ENCODE peak calls at places on chromosomes 13 and 19, in ten cellular contexts. One of them, this sample, is unnamed.

GRCh38 chr13:59494560-59494970 is 669.2 kb downstream of the DIAPH3 start:
- DNase-seq in brain microvascular endothelial cell: peak; percentile 77
- DNase-seq in HT1080: no peak
- DNase-seq in stimulated activated CD4-positive, alpha-beta T cell treated with anti-CD3 and anti-CD28 coated beads, Interleukin-12 subunit alpha, Interleukin-12 subunit beta, amount 100 ng/mL, for 4 hours: no peak
- DNase-seq in skeletal muscle cell: peak; percentile 75
- DNase-seq in stimulated activated CD8-positive, alpha-beta memory T cell treated with anti-CD3 and anti-CD28 coated beads, Interleukin-7, amount 100 ng/mL, for 1 hour: no peak
- DNase-seq in NCI-H187 treated with DMSO at 0.1 percent for 48 hours: no peak
- DNase-seq in amygdala: no peak
- DNase-seq in caudate nucleus: no peak
- DNase-seq in AG04449: peak; percentile 33
- DNase-seq in this sample: peak; percentile 10

GRCh38 chr19:1854032-1854541 is 5.8 kb upstream of the REXO1 start:
- DNase-seq in brain microvascular endothelial cell: no peak
- DNase-seq in HT1080: no peak
- DNase-seq in stimulated activated CD4-positive, alpha-beta T cell treated with anti-CD3 and anti-CD28 coated beads, Interleukin-12 subunit alpha, Interleukin-12 subunit beta, amount 100 ng/mL, for 4 hours: no peak
- DNase-seq in skeletal muscle cell: no peak
- DNase-seq in stimulated activated CD8-positive, alpha-beta memory T cell treated with anti-CD3 and anti-CD28 coated beads, Interleukin-7, amount 100 ng/mL, for 1 hour: no peak
- DNase-seq in NCI-H187 treated with DMSO at 0.1 percent for 48 hours: no peak
- DNase-seq in amygdala: no peak
- DNase-seq in caudate nucleus: no peak
- DNase-seq in AG04449: no peak
- DNase-seq in this sample: no peak

GRCh38 chr13:99988469-99989375 is 7.1 kb downstream of the ZIC2 start:
- DNase-seq in brain microvascular endothelial cell: no peak
- DNase-seq in HT1080: no peak
- DNase-seq in stimulated activated CD4-positive, alpha-beta T cell treated with anti-CD3 and anti-CD28 coated beads, Interleukin-12 subunit alpha, Interleukin-12 subunit beta, amount 100 ng/mL, for 4 hours: no peak
- DNase-seq in skeletal muscle cell: no peak
- DNase-seq in stimulated activated CD8-positive, alpha-beta memory T cell treated with anti-CD3 and anti-CD28 coated beads, Interleukin-7, amount 100 ng/mL, for 1 hour: no peak
- DNase-seq in NCI-H187 treated with DMSO at 0.1 percent for 48 hours: no peak
- DNase-seq in amygdala: no peak
- DNase-seq in caudate nucleus: no peak
- DNase-seq in AG04449: no peak
- DNase-seq in this sample: no peak

GRCh38 chr13:31627097-31627496 is 112.2 kb upstream of the RXFP2 start:
- DNase-seq in brain microvascular endothelial cell: no peak
- DNase-seq in HT1080: peak; percentile 61
- DNase-seq in stimulated activated CD4-positive, alpha-beta T cell treated with anti-CD3 and anti-CD28 coated beads, Interleukin-12 subunit alpha, Interleukin-12 subunit beta, amount 100 ng/mL, for 4 hours: no peak
- DNase-seq in skeletal muscle cell: peak; percentile 34
- DNase-seq in stimulated activated CD8-positive, alpha-beta memory T cell treated with anti-CD3 and anti-CD28 coated beads, Interleukin-7, amount 100 ng/mL, for 1 hour: no peak
- DNase-seq in NCI-H187 treated with DMSO at 0.1 percent for 48 hours: no peak
- DNase-seq in amygdala: no peak
- DNase-seq in caudate nucleus: no peak
- DNase-seq in AG04449: no peak
- DNase-seq in this sample: no peak

GRCh38 chr13:79870123-79870522 is 389.2 kb downstream of the NDFIP2 start:
- DNase-seq in brain microvascular endothelial cell: no peak
- DNase-seq in HT1080: peak; percentile 43
- DNase-seq in stimulated activated CD4-positive, alpha-beta T cell treated with anti-CD3 and anti-CD28 coated beads, Interleukin-12 subunit alpha, Interleukin-12 subunit beta, amount 100 ng/mL, for 4 hours: no peak
- DNase-seq in skeletal muscle cell: no peak
- DNase-seq in stimulated activated CD8-positive, alpha-beta memory T cell treated with anti-CD3 and anti-CD28 coated beads, Interleukin-7, amount 100 ng/mL, for 1 hour: no peak
- DNase-seq in NCI-H187 treated with DMSO at 0.1 percent for 48 hours: no peak
- DNase-seq in amygdala: no peak
- DNase-seq in caudate nucleus: no peak
- DNase-seq in AG04449: no peak
- DNase-seq in this sample: no peak

GRCh38 chr13:111033172-111034133 is 81.7 kb upstream of the ARHGEF7 start:
- DNase-seq in brain microvascular endothelial cell: no peak
- DNase-seq in HT1080: no peak
- DNase-seq in stimulated activated CD4-positive, alpha-beta T cell treated with anti-CD3 and anti-CD28 coated beads, Interleukin-12 subunit alpha, Interleukin-12 subunit beta, amount 100 ng/mL, for 4 hours: no peak
- DNase-seq in skeletal muscle cell: no peak
- DNase-seq in stimulated activated CD8-positive, alpha-beta memory T cell treated with anti-CD3 and anti-CD28 coated beads, Interleukin-7, amount 100 ng/mL, for 1 hour: no peak
- DNase-seq in NCI-H187 treated with DMSO at 0.1 percent for 48 hours: no peak
- DNase-seq in amygdala: no peak
- DNase-seq in caudate nucleus: no peak
- DNase-seq in AG04449: no peak
- DNase-seq in this sample: no peak

GRCh38 chr19:1000095-1000494 is at the start of gene GRIN3B:
- DNase-seq in brain microvascular endothelial cell: peak; percentile 13
- DNase-seq in HT1080: peak; percentile 50
- DNase-seq in stimulated activated CD4-positive, alpha-beta T cell treated with anti-CD3 and anti-CD28 coated beads, Interleukin-12 subunit alpha, Interleukin-12 subunit beta, amount 100 ng/mL, for 4 hours: peak; percentile 66
- DNase-seq in skeletal muscle cell: no peak
- DNase-seq in stimulated activated CD8-positive, alpha-beta memory T cell treated with anti-CD3 and anti-CD28 coated beads, Interleukin-7, amount 100 ng/mL, for 1 hour: no peak
- DNase-seq in NCI-H187 treated with DMSO at 0.1 percent for 48 hours: no peak
- DNase-seq in amygdala: no peak
- DNase-seq in caudate nucleus: no peak
- DNase-seq in AG04449: no peak
- DNase-seq in this sample: no peak

GRCh38 chr13:29847501-29847983 is 2.9 kb downstream of the UBL3 start:
- DNase-seq in brain microvascular endothelial cell: peak; percentile 24
- DNase-seq in HT1080: peak; percentile 60
- DNase-seq in stimulated activated CD4-positive, alpha-beta T cell treated with anti-CD3 and anti-CD28 coated beads, Interleukin-12 subunit alpha, Interleukin-12 subunit beta, amount 100 ng/mL, for 4 hours: no peak
- DNase-seq in skeletal muscle cell: no peak
- DNase-seq in stimulated activated CD8-positive, alpha-beta memory T cell treated with anti-CD3 and anti-CD28 coated beads, Interleukin-7, amount 100 ng/mL, for 1 hour: no peak
- DNase-seq in NCI-H187 treated with DMSO at 0.1 percent for 48 hours: no peak
- DNase-seq in amygdala: no peak
- DNase-seq in caudate nucleus: peak; percentile 48
- DNase-seq in AG04449: no peak
- DNase-seq in this sample: no peak

GRCh38 chr19:46537136-46538097 is 41.8 kb upstream of the PNMA8B start:
- DNase-seq in brain microvascular endothelial cell: peak; percentile 52
- DNase-seq in HT1080: peak; percentile 34
- DNase-seq in stimulated activated CD4-positive, alpha-beta T cell treated with anti-CD3 and anti-CD28 coated beads, Interleukin-12 subunit alpha, Interleukin-12 subunit beta, amount 100 ng/mL, for 4 hours: peak; percentile 72
- DNase-seq in skeletal muscle cell: no peak
- DNase-seq in stimulated activated CD8-positive, alpha-beta memory T cell treated with anti-CD3 and anti-CD28 coated beads, Interleukin-7, amount 100 ng/mL, for 1 hour: peak; percentile 39
- DNase-seq in NCI-H187 treated with DMSO at 0.1 percent for 48 hours: no peak
- DNase-seq in amygdala: no peak
- DNase-seq in caudate nucleus: peak; percentile 18
- DNase-seq in AG04449: no peak
- DNase-seq in this sample: no peak

GRCh38 chr13:44866512-44866911 is 122.8 kb downstream of the NUFIP1 start:
- DNase-seq in brain microvascular endothelial cell: no peak
- DNase-seq in HT1080: no peak
- DNase-seq in stimulated activated CD4-positive, alpha-beta T cell treated with anti-CD3 and anti-CD28 coated beads, Interleukin-12 subunit alpha, Interleukin-12 subunit beta, amount 100 ng/mL, for 4 hours: no peak
- DNase-seq in skeletal muscle cell: no peak
- DNase-seq in stimulated activated CD8-positive, alpha-beta memory T cell treated with anti-CD3 and anti-CD28 coated beads, Interleukin-7, amount 100 ng/mL, for 1 hour: no peak
- DNase-seq in NCI-H187 treated with DMSO at 0.1 percent for 48 hours: no peak
- DNase-seq in amygdala: no peak
- DNase-seq in caudate nucleus: no peak
- DNase-seq in AG04449: no peak
- DNase-seq in this sample: no peak

GRCh38 chr13:37109080-37109678 is 3.7 kb upstream of the CSNK1A1L start:
- DNase-seq in brain microvascular endothelial cell: peak; percentile 68
- DNase-seq in HT1080: peak; percentile 32
- DNase-seq in stimulated activated CD4-positive, alpha-beta T cell treated with anti-CD3 and anti-CD28 coated beads, Interleukin-12 subunit alpha, Interleukin-12 subunit beta, amount 100 ng/mL, for 4 hours: no peak
- DNase-seq in skeletal muscle cell: no peak
- DNase-seq in stimulated activated CD8-positive, alpha-beta memory T cell treated with anti-CD3 and anti-CD28 coated beads, Interleukin-7, amount 100 ng/mL, for 1 hour: no peak
- DNase-seq in NCI-H187 treated with DMSO at 0.1 percent for 48 hours: no peak
- DNase-seq in amygdala: no peak
- DNase-seq in caudate nucleus: no peak
- DNase-seq in AG04449: no peak
- DNase-seq in this sample: no peak

GRCh38 chr13:49749852-49750251 is 42.6 kb downstream of the KPNA3 start:
- DNase-seq in brain microvascular endothelial cell: no peak
- DNase-seq in HT1080: no peak
- DNase-seq in stimulated activated CD4-positive, alpha-beta T cell treated with anti-CD3 and anti-CD28 coated beads, Interleukin-12 subunit alpha, Interleukin-12 subunit beta, amount 100 ng/mL, for 4 hours: no peak
- DNase-seq in skeletal muscle cell: no peak
- DNase-seq in stimulated activated CD8-positive, alpha-beta memory T cell treated with anti-CD3 and anti-CD28 coated beads, Interleukin-7, amount 100 ng/mL, for 1 hour: no peak
- DNase-seq in NCI-H187 treated with DMSO at 0.1 percent for 48 hours: no peak
- DNase-seq in amygdala: no peak
- DNase-seq in caudate nucleus: no peak
- DNase-seq in AG04449: no peak
- DNase-seq in this sample: no peak

GRCh38 chr13:79723462-79724116 is 242.6 kb downstream of the NDFIP2 start:
- DNase-seq in brain microvascular endothelial cell: no peak
- DNase-seq in HT1080: no peak
- DNase-seq in stimulated activated CD4-positive, alpha-beta T cell treated with anti-CD3 and anti-CD28 coated beads, Interleukin-12 subunit alpha, Interleukin-12 subunit beta, amount 100 ng/mL, for 4 hours: no peak
- DNase-seq in skeletal muscle cell: no peak
- DNase-seq in stimulated activated CD8-positive, alpha-beta memory T cell treated with anti-CD3 and anti-CD28 coated beads, Interleukin-7, amount 100 ng/mL, for 1 hour: no peak
- DNase-seq in NCI-H187 treated with DMSO at 0.1 percent for 48 hours: no peak
- DNase-seq in amygdala: no peak
- DNase-seq in caudate nucleus: no peak
- DNase-seq in AG04449: no peak
- DNase-seq in this sample: peak; percentile 42

GRCh38 chr13:44058586-44059238 is 179.0 kb downstream of the LACC1 start:
- DNase-seq in brain microvascular endothelial cell: no peak
- DNase-seq in HT1080: no peak
- DNase-seq in stimulated activated CD4-positive, alpha-beta T cell treated with anti-CD3 and anti-CD28 coated beads, Interleukin-12 subunit alpha, Interleukin-12 subunit beta, amount 100 ng/mL, for 4 hours: no peak
- DNase-seq in skeletal muscle cell: no peak
- DNase-seq in stimulated activated CD8-positive, alpha-beta memory T cell treated with anti-CD3 and anti-CD28 coated beads, Interleukin-7, amount 100 ng/mL, for 1 hour: no peak
- DNase-seq in NCI-H187 treated with DMSO at 0.1 percent for 48 hours: no peak
- DNase-seq in amygdala: no peak
- DNase-seq in caudate nucleus: no peak
- DNase-seq in AG04449: no peak
- DNase-seq in this sample: no peak

GRCh38 chr19:17860331-17860992 is 752 bp downstream of the RPL18A start:
- DNase-seq in brain microvascular endothelial cell: no peak
- DNase-seq in HT1080: no peak
- DNase-seq in stimulated activated CD4-positive, alpha-beta T cell treated with anti-CD3 and anti-CD28 coated beads, Interleukin-12 subunit alpha, Interleukin-12 subunit beta, amount 100 ng/mL, for 4 hours: peak; percentile 17
- DNase-seq in skeletal muscle cell: no peak
- DNase-seq in stimulated activated CD8-positive, alpha-beta memory T cell treated with anti-CD3 and anti-CD28 coated beads, Interleukin-7, amount 100 ng/mL, for 1 hour: no peak
- DNase-seq in NCI-H187 treated with DMSO at 0.1 percent for 48 hours: no peak
- DNase-seq in amygdala: no peak
- DNase-seq in caudate nucleus: no peak
- DNase-seq in AG04449: no peak
- DNase-seq in this sample: no peak

GRCh38 chr19:34851277-34851804 is 75.4 kb upstream of the ZNF30 start:
- DNase-seq in brain microvascular endothelial cell: no peak
- DNase-seq in HT1080: no peak
- DNase-seq in stimulated activated CD4-positive, alpha-beta T cell treated with anti-CD3 and anti-CD28 coated beads, Interleukin-12 subunit alpha, Interleukin-12 subunit beta, amount 100 ng/mL, for 4 hours: no peak
- DNase-seq in skeletal muscle cell: no peak
- DNase-seq in stimulated activated CD8-positive, alpha-beta memory T cell treated with anti-CD3 and anti-CD28 coated beads, Interleukin-7, amount 100 ng/mL, for 1 hour: no peak
- DNase-seq in NCI-H187 treated with DMSO at 0.1 percent for 48 hours: no peak
- DNase-seq in amygdala: no peak
- DNase-seq in caudate nucleus: no peak
- DNase-seq in AG04449: no peak
- DNase-seq in this sample: no peak

GRCh38 chr13:92175330-92175729 is 776.9 kb downstream of the GPC5 start:
- DNase-seq in brain microvascular endothelial cell: peak; percentile 78
- DNase-seq in HT1080: peak; percentile 68
- DNase-seq in stimulated activated CD4-positive, alpha-beta T cell treated with anti-CD3 and anti-CD28 coated beads, Interleukin-12 subunit alpha, Interleukin-12 subunit beta, amount 100 ng/mL, for 4 hours: no peak
- DNase-seq in skeletal muscle cell: peak; percentile 23
- DNase-seq in stimulated activated CD8-positive, alpha-beta memory T cell treated with anti-CD3 and anti-CD28 coated beads, Interleukin-7, amount 100 ng/mL, for 1 hour: no peak
- DNase-seq in NCI-H187 treated with DMSO at 0.1 percent for 48 hours: no peak
- DNase-seq in amygdala: no peak
- DNase-seq in caudate nucleus: no peak
- DNase-seq in AG04449: no peak
- DNase-seq in this sample: no peak

GRCh38 chr13:50724913-50725312 is 118.6 kb downstream of the DLEU7 start:
- DNase-seq in brain microvascular endothelial cell: no peak
- DNase-seq in HT1080: no peak
- DNase-seq in stimulated activated CD4-positive, alpha-beta T cell treated with anti-CD3 and anti-CD28 coated beads, Interleukin-12 subunit alpha, Interleukin-12 subunit beta, amount 100 ng/mL, for 4 hours: no peak
- DNase-seq in skeletal muscle cell: no peak
- DNase-seq in stimulated activated CD8-positive, alpha-beta memory T cell treated with anti-CD3 and anti-CD28 coated beads, Interleukin-7, amount 100 ng/mL, for 1 hour: no peak
- DNase-seq in NCI-H187 treated with DMSO at 0.1 percent for 48 hours: no peak
- DNase-seq in amygdala: no peak
- DNase-seq in caudate nucleus: no peak
- DNase-seq in AG04449: no peak
- DNase-seq in this sample: no peak

GRCh38 chr13:61045197-61045596 is 370.5 kb downstream of the PCDH20 start:
- DNase-seq in brain microvascular endothelial cell: no peak
- DNase-seq in HT1080: peak; percentile 12
- DNase-seq in stimulated activated CD4-positive, alpha-beta T cell treated with anti-CD3 and anti-CD28 coated beads, Interleukin-12 subunit alpha, Interleukin-12 subunit beta, amount 100 ng/mL, for 4 hours: no peak
- DNase-seq in skeletal muscle cell: no peak
- DNase-seq in stimulated activated CD8-positive, alpha-beta memory T cell treated with anti-CD3 and anti-CD28 coated beads, Interleukin-7, amount 100 ng/mL, for 1 hour: no peak
- DNase-seq in NCI-H187 treated with DMSO at 0.1 percent for 48 hours: no peak
- DNase-seq in amygdala: no peak
- DNase-seq in caudate nucleus: no peak
- DNase-seq in AG04449: no peak
- DNase-seq in this sample: no peak

This sample was measured in gastrocnemius medialis.